ENCODE peak calls at places on chromosomes 12 and 14, in four cellular contexts. N is HL-60, L is prostate gland, M is neural crest cell. D is an unnamed sample.

GRCh38 chr12:68169213-68169889 is 9.8 kb upstream of the IFNG start:
- DNase-seq in M (no peak), N (no peak), L (no peak), D (no peak)

GRCh38 chr12:110917467-110917866 is 2.9 kb downstream of the MYL2 start:
- DNase-seq in N (no peak), M (no peak), L (no peak), D (no peak)

GRCh38 chr12:42468853-42469252 is 120.7 kb downstream of the PRICKLE1 start:
- DNase-seq in M (no peak), L (no peak), N (no peak), D (no peak)

GRCh38 chr12:32089156-32089950 is 17.3 kb upstream of the BICD1 start:
- DNase-seq in L (no peak), N (no peak), M (no peak), D (no peak)

GRCh38 chr12:21456291-21456780 is 18.9 kb downstream of the PYROXD1 start:
- DNase-seq in M (no peak), N (peak), L (no peak), D (no peak)

GRCh38 chr14:82251434-82251833 is 717.8 kb upstream of the SEL1L start:
- DNase-seq in N (no peak), M (no peak), L (no peak), D (no peak)

GRCh38 chr14:94322648-94323570 is at the start of gene SERPINA6:
- DNase-seq in N (no peak), L (no peak), M (no peak), D (peak)

GRCh38 chr14:102394717-102395378 is 32.1 kb downstream of the TECPR2 start:
- DNase-seq in M (no peak), L (no peak), N (peak), D (no peak)

GRCh38 chr12:96375841-96376249 is 24.4 kb downstream of the CDK17 start:
- DNase-seq in N (no peak), M (no peak), L (no peak), D (no peak)

GRCh38 chr14:96923003-96923402 is 125.8 kb downstream of the VRK1 start:
- DNase-seq in N (no peak), L (no peak), M (no peak), D (no peak)

GRCh38 chr12:16939871-16940306 is 333.9 kb upstream of the LMO3 start:
- DNase-seq in M (peak), N (peak), L (no peak), D (peak)
- TF ChIP-seq CTCF in M (peak), N (peak), L (peak), D (peak)

DNA sequence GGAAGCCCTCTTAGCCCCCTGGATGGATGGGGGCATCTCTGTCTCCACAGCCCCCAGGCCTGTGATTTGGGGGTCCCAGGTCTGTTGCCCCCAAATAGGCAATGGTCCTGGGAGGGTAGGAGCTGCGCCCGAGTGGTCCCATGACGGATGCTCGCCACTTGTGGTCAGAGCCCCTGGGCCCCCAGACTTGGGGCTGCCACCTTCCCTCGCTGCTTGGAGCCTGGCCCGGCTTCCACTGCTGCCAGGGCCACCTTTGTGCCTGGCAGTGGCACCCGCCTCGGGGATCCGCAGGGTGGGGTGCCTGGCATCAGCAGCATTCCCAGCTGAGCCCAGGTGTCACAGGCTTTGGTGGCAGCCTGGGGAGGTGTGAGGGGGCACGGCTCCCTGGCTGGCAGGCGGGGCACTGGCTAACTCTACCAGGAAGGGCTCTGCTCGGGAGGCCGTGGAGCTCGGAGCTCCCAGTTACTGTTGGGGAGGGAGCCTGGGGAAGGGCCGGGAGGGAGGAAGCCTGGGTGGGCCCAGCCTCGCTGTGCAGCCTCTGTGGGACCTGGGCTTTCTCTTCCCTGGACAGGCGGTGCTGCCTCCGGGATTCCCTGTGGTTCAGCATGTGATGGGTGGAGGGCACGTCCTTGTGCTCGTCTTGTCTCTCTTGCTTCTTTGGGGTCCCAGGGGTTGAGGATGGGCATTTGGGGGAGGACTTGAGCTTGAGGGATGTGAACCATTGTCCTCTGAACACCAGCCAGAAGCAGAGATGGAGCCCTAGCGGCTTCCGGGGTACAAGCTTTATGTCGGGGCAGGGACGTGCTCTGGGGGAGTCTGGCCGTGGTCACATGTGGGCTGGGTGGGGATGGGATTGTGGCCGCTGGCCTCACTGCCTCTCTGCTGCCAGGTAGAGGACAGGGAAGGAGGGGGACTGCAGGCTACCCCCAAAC is 5.4 kb downstream of the KIF26A start:
- DNase-seq in L (no peak), M (no peak), N (no peak), D (no peak)
- TF ChIP-seq CTCF in L (no peak), M (no peak), N (no peak), D (no peak)

GRCh38 chr12:3116106-3116898 is 39.1 kb downstream of the TSPAN9 start:
- DNase-seq in N (no peak), L (no peak), M (no peak), D (no peak)
- TF ChIP-seq CTCF in N (no peak), L (no peak), M (no peak), D (no peak)

GRCh38 chr12:81257952-81258551 is 180.2 kb downstream of the ACSS3 start:
- DNase-seq in L (no peak), M (no peak), N (no peak), D (no peak)
- TF ChIP-seq CTCF in L (peak), M (peak), N (peak), D (peak)

DNA sequence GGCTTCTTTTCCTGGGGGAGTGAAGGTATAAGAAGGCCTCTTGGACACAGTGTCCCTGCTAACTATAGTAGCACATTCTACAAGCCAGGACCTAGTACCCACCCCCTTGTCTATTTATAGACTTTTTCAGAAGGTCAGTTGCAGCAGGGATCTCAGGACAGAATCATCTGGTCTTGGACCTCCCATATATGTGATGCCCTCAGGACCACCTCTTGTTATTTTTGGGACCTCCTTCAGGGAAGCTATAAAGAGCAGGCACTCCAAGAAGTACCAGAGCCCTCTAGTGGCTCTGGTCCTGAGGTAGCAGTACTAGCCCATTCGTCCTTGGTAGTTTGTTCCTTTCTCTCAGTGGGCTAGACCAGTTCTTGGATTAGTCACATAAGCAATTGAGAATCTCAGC is 4.3 kb downstream of the COQ10A start:
- DNase-seq in M (no peak), L (no peak), N (no peak), D (no peak)
- TF ChIP-seq CTCF in M (peak), L (peak), N (peak), D (peak)

D was measured in GM10248.